ENCODE peak calls at places on chromosomes 11 and 22, in ten cellular contexts. K, T, O, N, W, M, G, R, S and L are unnamed samples.

GRCh38 chr11:118430956-118431355 is 5.3 kb upstream of the KMT2A start:
- DNase-seq in K (no peak), T (no peak), O (no peak), N (no peak), W (no peak), M (no peak), G (peak), R (no peak), S (no peak), L (no peak)

GRCh38 chr11:86703992-86704391 is 31.6 kb upstream of the ME3 start:
- DNase-seq in K (no peak), T (no peak), O (no peak), N (no peak), W (no peak), M (no peak), G (no peak), R (no peak), S (no peak), L (no peak)

GRCh38 chr11:72848846-72849466 is 34.7 kb downstream of the ATG16L2 start:
- DNase-seq in K (peak), T (no peak), O (peak), N (no peak), W (no peak), M (no peak), G (peak), R (peak), S (peak), L (no peak)

GRCh38 chr11:7281083-7281482 is 29.4 kb downstream of the SYT9 start:
- DNase-seq in K (no peak), T (no peak), O (no peak), N (no peak), W (no peak), M (no peak), G (peak), R (no peak), S (peak), L (no peak)

GRCh38 chr11:2185324-2186085 is 13.9 kb upstream of the TH start:
- DNase-seq in K (no peak), T (no peak), O (no peak), N (no peak), W (no peak), M (no peak), G (no peak), R (no peak), S (no peak), L (no peak)

GRCh38 chr11:21110378-21110777 is 441.0 kb downstream of the NELL1 start:
- DNase-seq in K (no peak), T (no peak), O (no peak), N (no peak), W (no peak), M (no peak), G (no peak), R (no peak), S (no peak), L (no peak)

GRCh38 chr11:12149672-12150225 is 39.4 kb downstream of the MICAL2 start:
- DNase-seq in K (no peak), T (no peak), O (no peak), N (no peak), W (no peak), M (no peak), G (no peak), R (peak), S (no peak), L (no peak)

GRCh38 chr11:121892863-121893262 is 223.2 kb downstream of the BLID start:
- DNase-seq in K (no peak), T (peak), O (no peak), N (no peak), W (no peak), M (no peak), G (peak), R (peak), S (peak), L (no peak)

GRCh38 chr22:36252754-36253522 is at the start of gene APOL1:
- DNase-seq in K (no peak), T (no peak), O (peak), N (no peak), W (no peak), M (no peak), G (peak), R (peak), S (no peak), L (no peak)

GRCh38 chr22:32324505-32325415 is 32.9 kb upstream of the RFPL3 start:
- DNase-seq in K (peak), T (no peak), O (no peak), N (no peak), W (no peak), M (no peak), G (no peak), R (no peak), S (no peak), L (no peak)

GRCh38 chr22:45589556-45589955 is 82.1 kb upstream of the ATXN10 start:
- DNase-seq in K (no peak), T (no peak), O (no peak), N (no peak), W (peak), M (no peak), G (no peak), R (no peak), S (no peak), L (no peak)

GRCh38 chr22:29693671-29694070 is 26.1 kb upstream of the CABP7 start:
- DNase-seq in K (no peak), T (no peak), O (no peak), N (no peak), W (no peak), M (no peak), G (no peak), R (no peak), S (no peak), L (no peak)

GRCh38 chr11:76240666-76241065 is 34.4 kb upstream of the WNT11 start:
- DNase-seq in K (no peak), T (no peak), O (no peak), N (no peak), W (peak), M (no peak), G (no peak), R (no peak), S (no peak), L (no peak)

GRCh38 chr11:100640646-100641045 is 46.4 kb upstream of the ARHGAP42 start:
- DNase-seq in K (no peak), T (no peak), O (no peak), N (no peak), W (no peak), M (no peak), G (peak), R (no peak), S (no peak), L (no peak)

GRCh38 chr22:38718414-38718813 is 12.7 kb downstream of the GTPBP1 start:
- DNase-seq in K (peak), T (no peak), O (peak), N (no peak), W (peak), M (peak), G (peak), R (peak), S (peak), L (no peak)

GRCh38 chr11:102205805-102206204 is 95.6 kb downstream of the YAP1 start:
- DNase-seq in K (no peak), T (no peak), O (no peak), N (no peak), W (no peak), M (no peak), G (no peak), R (no peak), S (no peak), L (no peak)

GRCh38 chr11:93850585-93851018 is at the start of gene VSTM5:
- DNase-seq in K (no peak), T (no peak), O (no peak), N (no peak), W (no peak), M (no peak), G (no peak), R (no peak), S (peak), L (no peak)

GRCh38 chr11:114832532-114833125 is 154.3 kb downstream of the NXPE2 start:
- DNase-seq in K (no peak), T (no peak), O (no peak), N (no peak), W (no peak), M (no peak), G (no peak), R (no peak), S (no peak), L (no peak)

GRCh38 chr11:30125461-30125860 is 105.4 kb upstream of the FSHB start:
- DNase-seq in K (no peak), T (no peak), O (no peak), N (no peak), W (no peak), M (no peak), G (no peak), R (no peak), S (no peak), L (no peak)

GRCh38 chr11:71164186-71164585 is 88.2 kb downstream of the SHANK2 start:
- DNase-seq in K (peak), T (no peak), O (no peak), N (no peak), W (no peak), M (no peak), G (no peak), R (no peak), S (no peak), L (no peak)

GRCh38 chr11:110059706-110060430 is 33.3 kb upstream of the ZC3H12C start:
- DNase-seq in K (no peak), T (no peak), O (no peak), N (no peak), W (no peak), M (no peak), G (peak), R (no peak), S (peak), L (no peak)

GRCh38 chr11:3832816-3833215 is 7.9 kb downstream of the RHOG start:
- DNase-seq in K (no peak), T (no peak), O (no peak), N (no peak), W (no peak), M (no peak), G (no peak), R (no peak), S (no peak), L (no peak)

GRCh38 chr11:66868726-66869291 is 11.9 kb downstream of the LRFN4 start:
- DNase-seq in K (peak), T (no peak), O (peak), N (peak), W (peak), M (no peak), G (no peak), R (no peak), S (peak), L (no peak)

GRCh38 chr22:22201185-22201924 is 43.2 kb upstream of the VPREB1 start:
- DNase-seq in K (peak), T (no peak), O (peak), N (no peak), W (peak), M (no peak), G (peak), R (peak), S (peak), L (peak)

GRCh38 chr11:72102946-72103753 is at the start of gene LAMTOR1:
- DNase-seq in K (peak), T (peak), O (peak), N (peak), W (peak), M (peak), G (peak), R (peak), S (peak), L (peak)

GRCh38 chr11:17810736-17811135 is 76.2 kb downstream of the KCNC1 start:
- DNase-seq in K (no peak), T (peak), O (no peak), N (peak), W (no peak), M (no peak), G (peak), R (no peak), S (peak), L (no peak)

GRCh38 chr11:64324692-64325469 is 7.0 kb downstream of the PRDX5 start:
- DNase-seq in K (no peak), T (no peak), O (no peak), N (no peak), W (no peak), M (no peak), G (no peak), R (no peak), S (no peak), L (no peak)

GRCh38 chr11:99925968-99926367 is 761.1 kb upstream of the ARHGAP42 start:
- DNase-seq in K (no peak), T (no peak), O (no peak), N (no peak), W (no peak), M (no peak), G (no peak), R (no peak), S (no peak), L (no peak)

GRCh38 chr11:18322818-18323570 is 627 bp downstream of the GTF2H1 start:
- DNase-seq in K (no peak), T (no peak), O (peak), N (no peak), W (no peak), M (no peak), G (no peak), R (no peak), S (no peak), L (no peak)

GRCh38 chr11:96095884-96096301 is 172.0 kb upstream of the MTMR2 start:
- DNase-seq in K (no peak), T (no peak), O (no peak), N (no peak), W (no peak), M (no peak), G (no peak), R (no peak), S (peak), L (no peak)

GRCh38 chr11:117172678-117173421 is 5.7 kb upstream of the SIDT2 start:
- DNase-seq in K (no peak), T (no peak), O (no peak), N (no peak), W (no peak), M (peak), G (peak), R (peak), S (no peak), L (no peak)

GRCh38 chr11:18794956-18795355 is 3.4 kb upstream of the PTPN5 start:
- DNase-seq in K (peak), T (no peak), O (no peak), N (no peak), W (no peak), M (no peak), G (no peak), R (no peak), S (no peak), L (no peak)

GRCh38 chr11:61042961-61043540 is 59.2 kb upstream of the CD5 start:
- DNase-seq in K (no peak), T (no peak), O (no peak), N (no peak), W (no peak), M (no peak), G (no peak), R (no peak), S (no peak), L (no peak)

GRCh38 chr11:94196363-94196762 is 67.7 kb downstream of the PANX1 start:
- DNase-seq in K (no peak), T (no peak), O (no peak), N (no peak), W (no peak), M (no peak), G (no peak), R (peak), S (peak), L (no peak)

GRCh38 chr22:36332623-36333331 is 55.0 kb downstream of the MYH9 start:
- DNase-seq in K (peak), T (no peak), O (peak), N (peak), W (peak), M (no peak), G (peak), R (peak), S (peak), L (no peak)

GRCh38 chr11:72672839-72673238 is 1.4 kb downstream of the PDE2A start:
- DNase-seq in K (no peak), T (no peak), O (no peak), N (no peak), W (no peak), M (no peak), G (no peak), R (no peak), S (no peak), L (no peak)

GRCh38 chr22:19696504-19697276 is 17.6 kb upstream of the SEPTIN5 start:
- DNase-seq in K (peak), T (no peak), O (no peak), N (no peak), W (no peak), M (no peak), G (no peak), R (no peak), S (no peak), L (no peak)

GRCh38 chr11:128725630-128726461 is 32.0 kb downstream of the FLI1 start:
- DNase-seq in K (no peak), T (no peak), O (no peak), N (peak), W (no peak), M (no peak), G (peak), R (peak), S (no peak), L (no peak)

GRCh38 chr11:34124885-34125668 is 19.6 kb downstream of the NAT10 start:
- DNase-seq in K (no peak), T (no peak), O (no peak), N (no peak), W (no peak), M (no peak), G (peak), R (peak), S (no peak), L (no peak)

GRCh38 chr11:34132261-34132965 is 27.0 kb downstream of the NAT10 start:
- DNase-seq in K (no peak), T (no peak), O (no peak), N (no peak), W (no peak), M (no peak), G (no peak), R (no peak), S (no peak), L (no peak)

GRCh38 chr11:34134765-34135164 is 29.3 kb downstream of the NAT10 start:
- DNase-seq in K (no peak), T (no peak), O (no peak), N (no peak), W (no peak), M (no peak), G (no peak), R (no peak), S (no peak), L (no peak)

GRCh38 chr11:34126959-34127848 is 21.8 kb downstream of the NAT10 start:
- DNase-seq in K (no peak), T (no peak), O (no peak), N (no peak), W (no peak), M (no peak), G (no peak), R (no peak), S (peak), L (no peak)

DNA sequence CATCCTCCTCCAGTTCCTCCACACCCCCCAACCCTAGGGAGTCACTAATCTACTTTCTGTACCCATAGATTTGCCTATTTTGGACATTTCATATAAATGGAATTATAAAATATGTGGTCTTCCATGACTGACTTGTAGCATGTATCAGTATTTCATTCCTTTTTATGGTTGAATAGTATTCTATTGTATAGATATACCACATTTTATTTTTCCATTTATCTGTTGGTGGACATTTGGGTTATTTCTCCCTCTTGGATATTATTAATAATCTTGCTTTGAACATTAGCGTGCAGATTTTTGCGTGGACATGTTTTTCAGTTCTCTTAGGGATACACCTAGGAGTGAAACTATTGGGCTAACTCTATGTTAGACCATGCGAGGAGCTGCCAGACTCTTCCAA is 23.4 kb downstream of the NAT10 start:
- DNase-seq in K (no peak), T (no peak), O (no peak), N (no peak), W (no peak), M (no peak), G (no peak), R (no peak), S (no peak), L (no peak)
- TF ChIP-seq CTCF in K (no peak), T (no peak), O (no peak), N (no peak), W (no peak), M (no peak), G (no peak), R (no peak), S (no peak), L (no peak)

DNA sequence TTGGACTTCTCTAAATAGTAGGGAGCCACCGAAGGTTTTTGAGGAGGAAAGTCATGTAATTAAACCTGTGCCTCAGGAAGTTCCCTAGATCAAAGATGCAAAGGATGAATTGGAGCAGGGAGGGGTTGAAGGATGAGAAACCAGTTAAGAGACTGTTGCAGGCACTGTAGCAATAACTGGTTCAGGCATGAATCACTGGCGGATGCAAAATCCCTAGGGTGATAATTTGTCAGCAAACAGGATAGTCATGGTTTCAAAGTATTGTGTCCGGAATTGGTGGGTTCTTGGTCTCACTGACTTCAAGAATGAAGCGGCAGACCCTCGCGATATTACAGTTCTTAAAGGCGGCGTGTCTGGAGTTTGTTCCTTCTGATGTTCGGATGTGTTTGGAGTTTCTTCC is 19.9 kb downstream of the TRIOBP start:
- DNase-seq in K (no peak), T (no peak), O (no peak), N (no peak), W (no peak), M (no peak), G (peak), R (peak), S (peak), L (no peak)
- TF ChIP-seq CTCF in K (no peak), T (no peak), O (no peak), N (no peak), W (no peak), M (no peak), G (no peak), R (no peak), S (no peak), L (no peak)

GRCh38 chr11:126413843-126414405 is 58.4 kb downstream of the ST3GAL4 start:
- DNase-seq in K (no peak), T (no peak), O (no peak), N (no peak), W (no peak), M (no peak), G (no peak), R (no peak), S (no peak), L (no peak)

GRCh38 chr11:126414615-126415014 is 59.1 kb downstream of the ST3GAL4 start:
- DNase-seq in K (no peak), T (no peak), O (no peak), N (no peak), W (peak), M (no peak), G (no peak), R (no peak), S (peak), L (no peak)

GRCh38 chr11:126413426-126413825 is 57.9 kb downstream of the ST3GAL4 start:
- DNase-seq in K (no peak), T (no peak), O (no peak), N (no peak), W (no peak), M (no peak), G (no peak), R (no peak), S (no peak), L (no peak)

GRCh38 chr11:126410649-126411048 is 55.2 kb downstream of the ST3GAL4 start:
- DNase-seq in K (no peak), T (no peak), O (no peak), N (no peak), W (peak), M (no peak), G (no peak), R (no peak), S (no peak), L (no peak)

DNA sequence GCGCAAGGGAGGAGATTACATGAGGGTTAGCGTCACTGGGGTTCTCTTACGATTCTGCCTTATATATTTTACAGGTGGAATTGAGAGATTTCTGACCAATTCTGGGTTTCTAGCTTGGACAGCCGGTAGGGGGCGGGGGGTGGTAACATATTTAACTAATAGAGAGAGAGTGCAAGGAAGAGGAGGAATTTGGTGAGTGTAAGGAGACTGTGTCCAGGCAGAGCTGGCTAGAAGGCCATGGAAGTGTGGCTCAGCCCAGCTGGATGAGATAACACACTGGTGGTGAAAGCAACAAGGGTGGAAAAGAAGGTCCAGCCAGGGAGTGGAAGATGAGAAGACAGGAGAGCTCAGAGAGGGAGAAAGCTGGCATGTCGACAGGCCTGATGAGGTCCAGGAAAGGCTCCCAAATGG is 56.5 kb downstream of the ST3GAL4 start:
- DNase-seq in K (peak), T (no peak), O (no peak), N (no peak), W (no peak), M (no peak), G (peak), R (no peak), S (no peak), L (no peak)
- TF ChIP-seq CTCF in K (peak), T (no peak), O (no peak), N (peak), W (no peak), M (no peak), G (peak), R (peak), S (peak), L (no peak)

DNA sequence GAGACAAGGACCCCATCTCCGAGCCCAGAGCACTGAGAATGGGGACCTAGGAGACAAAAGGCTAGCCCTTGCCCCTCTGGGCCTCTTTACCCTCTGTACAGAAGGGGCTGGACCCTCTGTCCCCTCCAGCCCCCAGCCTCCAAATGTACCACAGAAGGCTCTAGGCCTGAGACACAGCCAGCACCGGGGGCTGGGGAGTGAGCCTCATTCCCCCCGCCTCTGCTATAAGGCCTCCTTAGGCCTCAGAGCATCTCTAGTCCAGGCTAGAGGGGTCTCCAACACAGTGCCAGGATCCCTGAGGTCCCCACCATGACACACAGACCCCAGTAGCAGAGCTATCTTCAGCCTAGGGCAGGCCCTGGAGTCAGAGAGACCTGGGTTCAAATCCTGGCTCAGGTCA is 4.8 kb downstream of the SMTN start:
- DNase-seq in K (no peak), T (no peak), O (no peak), N (no peak), W (no peak), M (peak), G (no peak), R (no peak), S (no peak), L (peak)
- TF ChIP-seq CTCF in K (no peak), T (no peak), O (no peak), N (no peak), W (no peak), M (no peak), G (no peak), R (no peak), S (no peak), L (no peak)